ENCODE peak calls at places on chromosome 6, in seven cellular contexts. T is astrocyte of the hippocampus, V is fibroblast of mammary gland, G is left ventricle myocardium superior, J is HL-60, M is B cell, U is brain microvascular endothelial cell. E is an unnamed sample.

GRCh38 chr6:39228992-39229767 is at the start of gene KCNK5:
- DNase-seq in T (peak), V (peak), G (peak), J (peak), M (peak), U (peak), E (peak)

GRCh38 chr6:51644426-51644825 is 443.0 kb downstream of the PKHD1 start:
- DNase-seq in T (peak), V (no peak), G (no peak), J (no peak), M (no peak), U (no peak), E (no peak)

GRCh38 chr6:109315331-109316129 is 66.7 kb downstream of the CD164 start:
- DNase-seq in T (no peak), V (no peak), G (no peak), J (no peak), M (no peak), U (no peak), E (no peak)

GRCh38 chr6:148414836-148415235 is 72.2 kb downstream of the SASH1 start:
- DNase-seq in T (peak), V (peak), G (no peak), J (no peak), M (no peak), U (peak), E (no peak)

GRCh38 chr6:42226251-42227143 is 8.8 kb upstream of the MRPS10 start:
- DNase-seq in T (peak), V (peak), G (no peak), J (no peak), M (no peak), U (peak), E (no peak)

GRCh38 chr6:44561062-44561591 is 173.6 kb downstream of the CDC5L start:
- DNase-seq in T (no peak), V (no peak), G (no peak), J (no peak), M (no peak), U (no peak), E (no peak)

GRCh38 chr6:168581236-168581635 is 140.3 kb downstream of the SMOC2 start:
- DNase-seq in T (no peak), V (no peak), G (no peak), J (no peak), M (no peak), U (no peak), E (no peak)

GRCh38 chr6:48325701-48326100 is 214.7 kb upstream of the PTCHD4 start:
- DNase-seq in T (no peak), V (peak), G (no peak), J (no peak), M (no peak), U (no peak), E (no peak)

GRCh38 chr6:148758492-148758891 is 11.7 kb downstream of the UST start:
- DNase-seq in T (no peak), V (peak), G (no peak), J (peak), M (peak), U (no peak), E (peak)

GRCh38 chr6:84492246-84493135 is 265.0 kb upstream of the CEP162 start:
- DNase-seq in T (no peak), V (peak), G (no peak), J (no peak), M (no peak), U (peak), E (no peak)